ENCODE peak calls at places on chromosomes 5 and 9, in four cellular contexts. E, X, W and B are unnamed samples. For H3K4me1, the result is how much of the 10 kb centered on the place peaks cover.

GRCh38 chr9:16153221-16153620 is 600.4 kb downstream of the CCDC171 start:
- DNase-seq in E (no peak), X (no peak), W (no peak), B (no peak)

GRCh38 chr9:23962101-23962500 is 136.1 kb upstream of the ELAVL2 start:
- DNase-seq in E (no peak), X (no peak), W (no peak), B (no peak)

GRCh38 chr5:176652136-176652535 is 4.9 kb downstream of the TSPAN17 start:
- DNase-seq in E (no peak), X (no peak), W (no peak), B (no peak)

GRCh38 chr5:16784088-16784487 is 152.0 kb downstream of the MYO10 start:
- DNase-seq in E (no peak), X (peak), W (no peak), B (no peak)

GRCh38 chr9:73573235-73573634 is 421.6 kb downstream of the ANXA1 start:
- DNase-seq in E (no peak), X (no peak), W (no peak), B (no peak)

GRCh38 chr5:53120165-53120564 is 10.6 kb upstream of the MOCS2 start:
- DNase-seq in E (no peak), X (no peak), W (no peak), B (no peak)

GRCh38 chr5:399296-400281 is 43.4 kb upstream of the EXOC3 start:
- DNase-seq in E (peak), X (peak), W (peak), B (peak)

GRCh38 chr5:79771387-79771786 is 81.8 kb downstream of the CMYA5 start:
- DNase-seq in E (no peak), X (peak), W (no peak), B (no peak)

GRCh38 chr5:167708449-167708848 is 583.0 kb upstream of the WWC1 start:
- DNase-seq in E (no peak), X (no peak), W (no peak), B (no peak)
- TF ChIP-seq CTCF in E (no peak), X (no peak), W (no peak), B (no peak)

GRCh38 chr9:37965116-37965515 is 61.2 kb upstream of the SLC25A51 start:
- DNase-seq in E (no peak), X (no peak), W (no peak), B (no peak)
- H3K4me1 ChIP-seq in E (half or more), X (under half), W (half or more), B (under half)

GRCh38 chr5:169394371-169394770 is 93.4 kb upstream of the SLIT3 start:
- DNase-seq in E (no peak), X (no peak), W (no peak), B (no peak)

GRCh38 chr5:169389318-169389717 is 88.4 kb upstream of the SLIT3 start:
- DNase-seq in E (no peak), X (peak), W (no peak), B (no peak)

GRCh38 chr5:169385636-169386035 is 84.7 kb upstream of the SLIT3 start:
- DNase-seq in E (no peak), X (no peak), W (no peak), B (no peak)

GRCh38 chr5:169393907-169394306 is 93.0 kb upstream of the SLIT3 start:
- DNase-seq in E (no peak), X (no peak), W (no peak), B (no peak)

GRCh38 chr5:169390265-169390664 is 89.3 kb upstream of the SLIT3 start:
- DNase-seq in E (no peak), X (no peak), W (no peak), B (no peak)
- TF ChIP-seq CTCF in E (no peak), X (no peak), W (no peak), B (no peak)

GRCh38 chr9:125651907-125652306 is 55.1 kb downstream of the MAPKAP1 start:
- DNase-seq in E (no peak), X (no peak), W (no peak), B (no peak)
- H3K4me1 ChIP-seq in E (under half), X (under half), W (half or more), B (under half)

GRCh38 chr5:124738751-124739559 is 7.5 kb downstream of the ZNF608 start:
- DNase-seq in E (no peak), X (peak), W (no peak), B (no peak)
- TF ChIP-seq CTCF in E (no peak), X (no peak), W (no peak), B (no peak)

GRCh38 chr5:95726811-95727763 is 4.0 kb upstream of the RHOBTB3 start:
- DNase-seq in E (no peak), X (peak), W (no peak), B (no peak)
- H3K4me1 ChIP-seq in E (under half), X (under half), W (under half), B (under half)